ENCODE peak calls at places on chromosomes 6 and 20, in ten cellular contexts. One of them, this sample, is unnamed.

GRCh38 chr6:117389227-117390057 is 36.3 kb downstream of the ROS1 start:
- DNase-seq in psoas muscle: no peak
- DNase-seq in adrenal gland: no peak
- DNase-seq in heart right ventricle: no peak
- DNase-seq in SJSA1: no peak
- DNase-seq in neuronal stem cell: no peak
- DNase-seq in fibroblast of lung: no peak
- DNase-seq in A673: no peak
- DNase-seq in brain microvascular endothelial cell: no peak
- DNase-seq in GM23248: peak; percentile 56
- DNase-seq in this sample: no peak

GRCh38 chr6:112946051-112946450 is 598.9 kb downstream of the RFPL4B start:
- DNase-seq in psoas muscle: no peak
- DNase-seq in fibroblast of lung: peak; percentile 39
- DNase-seq in A673: no peak
- DNase-seq in brain microvascular endothelial cell: no peak
- DNase-seq in neuronal stem cell: no peak
- DNase-seq in heart right ventricle: no peak
- DNase-seq in SJSA1: no peak
- DNase-seq in adrenal gland: peak; percentile 8
- DNase-seq in GM23248: no peak
- DNase-seq in this sample: no peak

GRCh38 chr6:33904050-33904827 is 100.4 kb upstream of the MLN start:
- DNase-seq in brain microvascular endothelial cell: no peak
- DNase-seq in adrenal gland: peak; percentile 45
- DNase-seq in neuronal stem cell: no peak
- DNase-seq in psoas muscle: no peak
- DNase-seq in heart right ventricle: no peak
- DNase-seq in SJSA1: no peak
- DNase-seq in GM23248: no peak
- DNase-seq in A673: no peak
- DNase-seq in fibroblast of lung: no peak
- DNase-seq in this sample: peak; percentile 78

GRCh38 chr20:58870293-58871014 is 17.9 kb downstream of the GNAS start:
- DNase-seq in brain microvascular endothelial cell: peak; percentile 49
- DNase-seq in neuronal stem cell: peak; percentile 74
- DNase-seq in heart right ventricle: peak; percentile 75
- DNase-seq in psoas muscle: peak; percentile 56
- DNase-seq in fibroblast of lung: peak; percentile 64
- DNase-seq in adrenal gland: peak; percentile 76
- DNase-seq in GM23248: peak; percentile 71
- DNase-seq in SJSA1: peak; percentile 68
- DNase-seq in A673: peak; percentile 69
- DNase-seq in this sample: peak; percentile 50

GRCh38 chr6:13696226-13696625 is 15.4 kb downstream of the RANBP9 start:
- DNase-seq in brain microvascular endothelial cell: no peak
- DNase-seq in adrenal gland: no peak
- DNase-seq in fibroblast of lung: peak; percentile 57
- DNase-seq in GM23248: peak; percentile 91
- DNase-seq in SJSA1: no peak
- DNase-seq in neuronal stem cell: no peak
- DNase-seq in psoas muscle: no peak
- DNase-seq in heart right ventricle: no peak
- DNase-seq in A673: no peak
- DNase-seq in this sample: no peak

GRCh38 chr6:30749554-30750378 is 5.4 kb upstream of the IER3 start:
- DNase-seq in heart right ventricle: no peak
- DNase-seq in fibroblast of lung: no peak
- DNase-seq in A673: no peak
- DNase-seq in neuronal stem cell: no peak
- DNase-seq in psoas muscle: no peak
- DNase-seq in SJSA1: no peak
- DNase-seq in GM23248: no peak
- DNase-seq in adrenal gland: no peak
- DNase-seq in brain microvascular endothelial cell: no peak
- DNase-seq in this sample: no peak

GRCh38 chr6:152952866-152953509 is 29.9 kb downstream of the FBXO5 start:
- DNase-seq in heart right ventricle: no peak
- DNase-seq in neuronal stem cell: no peak
- DNase-seq in fibroblast of lung: peak; percentile 68
- DNase-seq in SJSA1: no peak
- DNase-seq in GM23248: peak; percentile 74
- DNase-seq in psoas muscle: no peak
- DNase-seq in brain microvascular endothelial cell: peak; percentile 24
- DNase-seq in adrenal gland: no peak
- DNase-seq in A673: peak; percentile 59
- DNase-seq in this sample: no peak

GRCh38 chr6:166488081-166488685 is 98.3 kb downstream of the RAMACL start:
- DNase-seq in adrenal gland: peak; percentile 58
- DNase-seq in brain microvascular endothelial cell: peak; percentile 60
- DNase-seq in fibroblast of lung: peak; percentile 12
- DNase-seq in neuronal stem cell: no peak
- DNase-seq in psoas muscle: peak; percentile 48
- DNase-seq in A673: peak; percentile 94
- DNase-seq in GM23248: peak; percentile 19
- DNase-seq in heart right ventricle: peak; percentile 71
- DNase-seq in SJSA1: no peak
- DNase-seq in this sample: peak; percentile 87

GRCh38 chr20:3678893-3679720 is 2.7 kb downstream of the ADAM33 start:
- DNase-seq in A673: no peak
- DNase-seq in heart right ventricle: no peak
- DNase-seq in GM23248: peak; percentile 55
- DNase-seq in psoas muscle: no peak
- DNase-seq in neuronal stem cell: no peak
- DNase-seq in brain microvascular endothelial cell: no peak
- DNase-seq in adrenal gland: no peak
- DNase-seq in SJSA1: no peak
- DNase-seq in fibroblast of lung: no peak
- DNase-seq in this sample: no peak

GRCh38 chr20:3680701-3681351 is 984 bp downstream of the ADAM33 start:
- DNase-seq in A673: no peak
- DNase-seq in SJSA1: no peak
- DNase-seq in brain microvascular endothelial cell: no peak
- DNase-seq in adrenal gland: no peak
- DNase-seq in GM23248: peak; percentile 39
- DNase-seq in psoas muscle: no peak
- DNase-seq in fibroblast of lung: peak; percentile 10
- DNase-seq in neuronal stem cell: no peak
- DNase-seq in heart right ventricle: no peak
- DNase-seq in this sample: no peak

GRCh38 chr20:3681931-3682820 is at the start of gene ADAM33:
- DNase-seq in brain microvascular endothelial cell: no peak
- DNase-seq in adrenal gland: peak; percentile 21
- DNase-seq in heart right ventricle: no peak
- DNase-seq in psoas muscle: peak; percentile 75
- DNase-seq in GM23248: peak; percentile 64
- DNase-seq in neuronal stem cell: no peak
- DNase-seq in A673: no peak
- DNase-seq in fibroblast of lung: peak; percentile 36
- DNase-seq in SJSA1: no peak
- DNase-seq in this sample: no peak

GRCh38 chr20:3679749-3680700 is 1.8 kb downstream of the ADAM33 start:
- DNase-seq in brain microvascular endothelial cell: peak; percentile 44
- DNase-seq in fibroblast of lung: peak; percentile 69
- DNase-seq in neuronal stem cell: no peak
- DNase-seq in GM23248: peak; percentile 91
- DNase-seq in adrenal gland: no peak
- DNase-seq in SJSA1: no peak
- DNase-seq in psoas muscle: peak; percentile 78
- DNase-seq in A673: no peak
- DNase-seq in heart right ventricle: no peak
- DNase-seq in this sample: no peak

GRCh38 chr20:3681352-3681930 is 369 bp downstream of the ADAM33 start:
- DNase-seq in heart right ventricle: no peak
- DNase-seq in A673: no peak
- DNase-seq in fibroblast of lung: no peak
- DNase-seq in adrenal gland: no peak
- DNase-seq in neuronal stem cell: no peak
- DNase-seq in brain microvascular endothelial cell: no peak
- DNase-seq in GM23248: no peak
- DNase-seq in SJSA1: no peak
- DNase-seq in psoas muscle: no peak
- DNase-seq in this sample: no peak
- H3K4me3 ChIP-seq in heart right ventricle: peak overlapping the region; percentile 61
- H3K4me3 ChIP-seq in A673: no peak overlapping the region
- H3K4me3 ChIP-seq in fibroblast of lung: peak overlapping the region; percentile 33
- H3K4me3 ChIP-seq in adrenal gland: no peak overlapping the region
- H3K4me3 ChIP-seq in neuronal stem cell: no peak overlapping the region
- H3K4me3 ChIP-seq in brain microvascular endothelial cell: peak overlapping the region; percentile 39
- H3K4me3 ChIP-seq in GM23248: peak overlapping the region; percentile 73
- H3K4me3 ChIP-seq in SJSA1: no peak overlapping the region
- H3K4me3 ChIP-seq in psoas muscle: peak overlapping the region; percentile 60
- H3K4me3 ChIP-seq in this sample: no peak overlapping the region

GRCh38 chr6:46010270-46010669 is 5.4 kb downstream of the CLIC5 start:
- DNase-seq in A673: no peak
- DNase-seq in SJSA1: no peak
- DNase-seq in fibroblast of lung: no peak
- DNase-seq in brain microvascular endothelial cell: no peak
- DNase-seq in psoas muscle: no peak
- DNase-seq in neuronal stem cell: no peak
- DNase-seq in adrenal gland: no peak
- DNase-seq in heart right ventricle: no peak
- DNase-seq in GM23248: no peak
- DNase-seq in this sample: no peak

GRCh38 chr6:46014054-46014453 is 1.6 kb downstream of the CLIC5 start:
- DNase-seq in A673: no peak
- DNase-seq in psoas muscle: no peak
- DNase-seq in fibroblast of lung: no peak
- DNase-seq in neuronal stem cell: no peak
- DNase-seq in SJSA1: no peak
- DNase-seq in brain microvascular endothelial cell: no peak
- DNase-seq in adrenal gland: no peak
- DNase-seq in GM23248: no peak
- DNase-seq in heart right ventricle: no peak
- DNase-seq in this sample: no peak

GRCh38 chr6:46013639-46014038 is 2.0 kb downstream of the CLIC5 start:
- DNase-seq in SJSA1: no peak
- DNase-seq in brain microvascular endothelial cell: no peak
- DNase-seq in A673: no peak
- DNase-seq in adrenal gland: no peak
- DNase-seq in GM23248: no peak
- DNase-seq in neuronal stem cell: no peak
- DNase-seq in heart right ventricle: no peak
- DNase-seq in fibroblast of lung: no peak
- DNase-seq in psoas muscle: no peak
- DNase-seq in this sample: no peak

GRCh38 chr6:46010771-46011170 is 4.9 kb downstream of the CLIC5 start:
- DNase-seq in adrenal gland: peak; percentile 58
- DNase-seq in psoas muscle: peak; percentile 31
- DNase-seq in GM23248: peak; percentile 6
- DNase-seq in fibroblast of lung: no peak
- DNase-seq in brain microvascular endothelial cell: no peak
- DNase-seq in heart right ventricle: peak; percentile 47
- DNase-seq in SJSA1: peak; percentile 59
- DNase-seq in A673: no peak
- DNase-seq in neuronal stem cell: no peak
- DNase-seq in this sample: no peak

DNA sequence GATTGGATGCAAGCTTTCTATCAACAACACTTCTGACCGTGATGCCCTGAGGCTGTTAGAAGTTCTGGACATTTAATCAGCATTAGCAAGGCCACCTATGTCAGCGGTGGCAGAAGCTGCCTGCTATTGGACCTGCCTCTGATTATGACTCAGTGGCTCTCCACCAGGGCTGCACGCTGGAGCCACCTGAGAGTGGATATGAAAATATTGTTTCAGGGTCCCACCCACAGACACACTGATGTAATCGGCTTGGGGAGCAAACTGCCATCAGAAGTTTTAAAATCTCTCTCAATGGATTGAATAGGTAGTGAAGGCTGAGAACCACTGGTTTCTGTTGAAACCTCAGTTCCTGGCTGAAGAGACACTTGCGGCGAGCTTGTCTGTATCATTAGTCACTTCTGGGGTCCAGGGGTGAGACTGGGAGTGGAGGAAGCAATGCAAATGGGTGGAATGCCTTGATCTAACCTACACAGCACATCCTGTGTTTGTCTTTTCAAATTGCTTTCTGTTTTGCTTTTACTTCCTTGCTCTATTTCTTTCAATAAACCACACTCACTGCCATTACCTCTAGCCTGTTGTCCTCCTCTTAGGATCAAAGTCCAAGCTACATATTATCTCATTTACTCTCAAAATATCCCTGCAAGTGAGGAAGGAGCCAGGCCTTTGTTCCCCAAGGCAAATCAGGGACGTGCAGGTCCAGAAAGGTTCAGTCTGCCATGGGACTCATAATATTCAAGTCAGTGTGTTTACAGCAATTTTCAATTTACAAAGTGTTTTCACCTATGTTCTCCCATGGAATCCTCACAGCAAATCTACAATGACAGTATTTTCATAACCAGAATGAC is 4.2 kb downstream of the CLIC5 start:
- DNase-seq in brain microvascular endothelial cell: peak; percentile 45
- DNase-seq in A673: no peak
- DNase-seq in heart right ventricle: no peak
- DNase-seq in fibroblast of lung: no peak
- DNase-seq in psoas muscle: no peak
- DNase-seq in adrenal gland: no peak
- DNase-seq in neuronal stem cell: no peak
- DNase-seq in SJSA1: peak; percentile 68
- DNase-seq in GM23248: no peak
- DNase-seq in this sample: peak; percentile 35
- H3K27me3 ChIP-seq in brain microvascular endothelial cell: peaks cover 21% of the 10 kb centered on the region
- H3K27me3 ChIP-seq in A673: peaks cover 74% of the 10 kb centered on the region
- H3K27me3 ChIP-seq in heart right ventricle: peaks cover 28% of the 10 kb centered on the region
- H3K27me3 ChIP-seq in fibroblast of lung: peaks cover 28% of the 10 kb centered on the region
- H3K27me3 ChIP-seq in psoas muscle: no peaks in the 10 kb centered on the region
- H3K27me3 ChIP-seq in adrenal gland: no peaks in the 10 kb centered on the region
- H3K27me3 ChIP-seq in neuronal stem cell: peaks cover 18% of the 10 kb centered on the region
- H3K27me3 ChIP-seq in SJSA1: peaks cover 8% of the 10 kb centered on the region
- H3K27me3 ChIP-seq in GM23248: peaks cover 46% of the 10 kb centered on the region
- H3K27me3 ChIP-seq in this sample: no peaks in the 10 kb centered on the region

DNA sequence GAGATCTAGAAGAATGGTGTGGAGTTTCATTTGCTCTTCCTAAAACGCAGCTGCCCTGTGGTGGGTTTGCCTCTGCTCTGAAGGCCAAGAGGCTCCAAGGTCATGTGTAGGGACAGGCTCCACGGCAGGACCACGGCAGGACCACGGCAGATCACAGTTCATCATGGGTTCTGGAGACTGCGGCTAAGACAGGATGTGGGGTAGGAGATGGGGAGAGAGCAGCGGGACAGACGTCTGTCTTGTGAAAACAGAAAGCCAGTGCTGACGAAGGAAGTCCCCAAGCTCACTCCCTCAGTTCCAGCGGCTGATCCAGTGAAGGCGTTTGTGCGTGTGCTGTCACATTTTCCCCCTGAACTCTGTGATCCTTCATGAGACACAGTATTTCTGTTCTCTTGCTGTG is 67.9 kb upstream of the PTGIS start:
- DNase-seq in GM23248: no peak
- DNase-seq in fibroblast of lung: no peak
- DNase-seq in adrenal gland: no peak
- DNase-seq in heart right ventricle: no peak
- DNase-seq in A673: no peak
- DNase-seq in neuronal stem cell: no peak
- DNase-seq in psoas muscle: no peak
- DNase-seq in SJSA1: no peak
- DNase-seq in brain microvascular endothelial cell: no peak
- DNase-seq in this sample: no peak
- H3K36me3 ChIP-seq in GM23248: peaks cover 54% of the 10 kb centered on the region
- H3K36me3 ChIP-seq in fibroblast of lung: peaks cover 11% of the 10 kb centered on the region
- H3K36me3 ChIP-seq in adrenal gland: no peaks in the 10 kb centered on the region
- H3K36me3 ChIP-seq in heart right ventricle: peaks cover 8% of the 10 kb centered on the region
- H3K36me3 ChIP-seq in A673: peaks cover 69% of the 10 kb centered on the region
- H3K36me3 ChIP-seq in neuronal stem cell: peaks cover 83% of the 10 kb centered on the region
- H3K36me3 ChIP-seq in psoas muscle: peaks cover 74% of the 10 kb centered on the region
- H3K36me3 ChIP-seq in SJSA1: peaks cover 43% of the 10 kb centered on the region
- H3K36me3 ChIP-seq in brain microvascular endothelial cell: peaks cover 43% of the 10 kb centered on the region
- H3K36me3 ChIP-seq in this sample: peaks cover 16% of the 10 kb centered on the region

GRCh38 chr20:64158346-64159285 is 5.6 kb upstream of the MYT1 start:
- DNase-seq in GM23248: no peak
- DNase-seq in brain microvascular endothelial cell: no peak
- DNase-seq in SJSA1: no peak
- DNase-seq in heart right ventricle: no peak
- DNase-seq in A673: no peak
- DNase-seq in neuronal stem cell: no peak
- DNase-seq in fibroblast of lung: no peak
- DNase-seq in psoas muscle: no peak
- DNase-seq in adrenal gland: no peak
- DNase-seq in this sample: no peak

GRCh38 chr20:64159286-64159680 is 5.0 kb upstream of the MYT1 start:
- DNase-seq in heart right ventricle: no peak
- DNase-seq in SJSA1: no peak
- DNase-seq in fibroblast of lung: no peak
- DNase-seq in A673: no peak
- DNase-seq in psoas muscle: no peak
- DNase-seq in brain microvascular endothelial cell: no peak
- DNase-seq in adrenal gland: no peak
- DNase-seq in GM23248: no peak
- DNase-seq in neuronal stem cell: no peak
- DNase-seq in this sample: no peak

GRCh38 chr20:64159711-64160110 is 4.5 kb upstream of the MYT1 start:
- DNase-seq in psoas muscle: no peak
- DNase-seq in neuronal stem cell: no peak
- DNase-seq in fibroblast of lung: no peak
- DNase-seq in brain microvascular endothelial cell: no peak
- DNase-seq in adrenal gland: no peak
- DNase-seq in SJSA1: no peak
- DNase-seq in A673: no peak
- DNase-seq in GM23248: no peak
- DNase-seq in heart right ventricle: no peak
- DNase-seq in this sample: no peak

GRCh38 chr20:64160536-64161495 is 3.4 kb upstream of the MYT1 start:
- DNase-seq in A673: no peak
- DNase-seq in fibroblast of lung: no peak
- DNase-seq in brain microvascular endothelial cell: no peak
- DNase-seq in GM23248: no peak
- DNase-seq in adrenal gland: no peak
- DNase-seq in heart right ventricle: no peak
- DNase-seq in neuronal stem cell: peak; percentile 52
- DNase-seq in psoas muscle: no peak
- DNase-seq in SJSA1: no peak
- DNase-seq in this sample: no peak

DNA sequence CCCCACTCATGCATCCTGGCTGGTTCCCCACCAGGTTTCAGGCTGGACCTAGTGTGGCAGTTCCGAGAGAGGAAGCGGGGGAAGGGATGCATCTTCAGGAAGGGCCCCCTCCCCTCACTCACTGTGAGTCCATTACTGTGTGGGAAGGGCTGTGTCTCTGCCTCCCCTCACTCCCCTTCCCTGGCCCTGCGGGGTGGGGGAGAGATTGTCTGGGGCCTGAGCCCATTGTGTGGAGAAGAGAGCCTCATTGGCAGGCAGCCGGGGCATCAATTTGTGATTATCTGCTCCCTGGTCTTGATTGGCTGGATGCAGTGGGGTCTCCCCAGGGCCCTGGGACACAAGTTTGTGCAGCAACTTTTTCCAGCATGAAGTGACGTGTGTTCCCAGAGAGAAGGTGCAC is 4.1 kb upstream of the MYT1 start:
- DNase-seq in brain microvascular endothelial cell: no peak
- DNase-seq in adrenal gland: no peak
- DNase-seq in SJSA1: no peak
- DNase-seq in GM23248: no peak
- DNase-seq in heart right ventricle: no peak
- DNase-seq in A673: no peak
- DNase-seq in neuronal stem cell: peak; percentile 43
- DNase-seq in psoas muscle: no peak
- DNase-seq in fibroblast of lung: no peak
- DNase-seq in this sample: no peak
- H3K4me3 ChIP-seq in brain microvascular endothelial cell: no peak overlapping the region
- H3K4me3 ChIP-seq in adrenal gland: no peak overlapping the region
- H3K4me3 ChIP-seq in SJSA1: no peak overlapping the region
- H3K4me3 ChIP-seq in GM23248: no peak overlapping the region
- H3K4me3 ChIP-seq in heart right ventricle: no peak overlapping the region
- H3K4me3 ChIP-seq in A673: no peak overlapping the region
- H3K4me3 ChIP-seq in neuronal stem cell: no peak overlapping the region
- H3K4me3 ChIP-seq in psoas muscle: no peak overlapping the region
- H3K4me3 ChIP-seq in fibroblast of lung: no peak overlapping the region
- H3K4me3 ChIP-seq in this sample: no peak overlapping the region